ENCODE peak calls at places on chromosome 6, in seven cellular contexts. D, Z, X, J, M, Q and Y are unnamed samples.
A peak's percentile ranks its signal among the peaks of the same experiment; 100 is the strongest.

GRCh38 chr6:11236351-11236750 is 3.9 kb upstream of the NEDD9 start:
- DNase-seq in D (no peak), Z (no peak), X (no peak), J (no peak), M (no peak), Q (peak; percentile 26), Y (no peak)

GRCh38 chr6:75532521-75532920 is 38.9 kb upstream of the FILIP1 start:
- DNase-seq in D (no peak), Z (no peak), X (no peak), J (peak; percentile 19), M (no peak), Q (peak; percentile 53), Y (peak; percentile 6)

GRCh38 chr6:42819803-42820508 is 38.1 kb downstream of the BICRAL start:
- DNase-seq in D (no peak), Z (no peak), X (peak; percentile 23), J (no peak), M (no peak), Q (peak; percentile 54), Y (no peak)

GRCh38 chr6:130896249-130896648 is 69.0 kb downstream of the SMLR1 start:
- DNase-seq in D (no peak), Z (no peak), X (no peak), J (no peak), M (no peak), Q (no peak), Y (no peak)

GRCh38 chr6:124949706-124950105 is 12.5 kb upstream of the RNF217 start:
- DNase-seq in D (no peak), Z (no peak), X (no peak), J (no peak), M (no peak), Q (no peak), Y (no peak)

GRCh38 chr6:41805830-41806774 is 18.6 kb downstream of the TOMM6 start:
- DNase-seq in D (no peak), Z (no peak), X (no peak), J (no peak), M (no peak), Q (no peak), Y (no peak)

GRCh38 chr6:160005861-160006540 is 37.1 kb downstream of the IGF2R start:
- DNase-seq in D (no peak), Z (no peak), X (peak; percentile 68), J (no peak), M (peak; percentile 76), Q (peak; percentile 79), Y (no peak)

GRCh38 chr6:36422714-36423100 is 19.9 kb downstream of the PXT1 start:
- DNase-seq in D (no peak), Z (no peak), X (no peak), J (no peak), M (no peak), Q (no peak), Y (no peak)

GRCh38 chr6:10412948-10413849 is 1.7 kb downstream of the TFAP2A start:
- DNase-seq in D (no peak), Z (no peak), X (no peak), J (no peak), M (no peak), Q (peak; percentile 71), Y (no peak)

GRCh38 chr6:160032538-160032937 is 63.7 kb downstream of the IGF2R start:
- DNase-seq in D (no peak), Z (no peak), X (no peak), J (no peak), M (no peak), Q (no peak), Y (no peak)

GRCh38 chr6:106133040-106133439 is 46.9 kb downstream of the PRDM1 start:
- DNase-seq in D (no peak), Z (no peak), X (no peak), J (no peak), M (no peak), Q (no peak), Y (no peak)

GRCh38 chr6:82247634-82248232 is at the start of gene IBTK:
- DNase-seq in D (peak; percentile 85), Z (no peak), X (peak; percentile 95), J (peak; percentile 69), M (peak; percentile 95), Q (peak; percentile 98), Y (peak; percentile 79)

GRCh38 chr6:82249381-82250253 is 2.1 kb upstream of the IBTK start:
- DNase-seq in D (no peak), Z (no peak), X (no peak), J (no peak), M (no peak), Q (no peak), Y (no peak)

GRCh38 chr6:82246802-82247633 is 526 bp downstream of the IBTK start:
- DNase-seq in D (no peak), Z (no peak), X (peak; percentile 44), J (peak; percentile 9), M (no peak), Q (peak; percentile 64), Y (no peak)

GRCh38 chr6:82248233-82248735 is 740 bp upstream of the IBTK start:
- DNase-seq in D (no peak), Z (no peak), X (peak; percentile 48), J (peak; percentile 91), M (peak; percentile 78), Q (peak; percentile 66), Y (no peak)

DNA sequence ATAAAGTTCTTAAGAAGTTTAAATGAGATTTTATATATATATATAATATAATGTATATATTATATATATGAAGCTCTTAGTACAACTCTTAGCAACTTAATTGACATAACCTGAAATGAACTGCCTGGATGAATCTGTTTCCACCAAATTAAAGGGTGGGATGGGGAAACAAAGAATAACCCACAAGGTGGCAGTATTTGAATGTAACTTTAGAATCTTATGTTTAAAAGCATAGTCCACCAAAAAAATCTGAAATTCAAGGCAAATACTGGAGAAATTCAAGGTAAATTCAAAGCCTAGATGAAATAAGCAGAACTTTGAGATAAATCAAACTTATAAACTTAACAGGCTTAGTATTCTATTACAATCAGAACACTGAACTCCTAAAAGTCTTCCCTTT is 4.4 kb upstream of the IBTK start:
- DNase-seq in D (no peak), Z (no peak), X (peak; percentile 67), J (no peak), M (no peak), Q (peak; percentile 68), Y (no peak)
- TF ChIP-seq CTCF in D (peak; percentile 49), Z (peak; percentile 23), X (peak; percentile 20), J (peak; percentile 43), M (peak; percentile 41), Q (peak; percentile 37), Y (peak; percentile 28)

GRCh38 chr6:73556796-73557195 is 36.0 kb upstream of the EEF1A1 start:
- DNase-seq in D (no peak), Z (no peak), X (no peak), J (no peak), M (no peak), Q (no peak), Y (no peak)

GRCh38 chr6:73562557-73562956 is 41.7 kb upstream of the EEF1A1 start:
- DNase-seq in D (no peak), Z (no peak), X (no peak), J (no peak), M (no peak), Q (no peak), Y (no peak)

GRCh38 chr6:73560853-73561407 is 40.1 kb upstream of the EEF1A1 start:
- DNase-seq in D (no peak), Z (no peak), X (no peak), J (no peak), M (no peak), Q (no peak), Y (no peak)

GRCh38 chr6:73564578-73565345 is 43.9 kb upstream of the EEF1A1 start:
- DNase-seq in D (no peak), Z (no peak), X (no peak), J (no peak), M (no peak), Q (no peak), Y (no peak)

GRCh38 chr6:73558624-73559398 is 38.0 kb upstream of the EEF1A1 start:
- DNase-seq in D (no peak), Z (no peak), X (no peak), J (no peak), M (no peak), Q (no peak), Y (no peak)
- H3K4me3 ChIP-seq in D (no peak overlapping the region), Z (no peak overlapping the region), X (no peak overlapping the region), J (no peak overlapping the region), M (no peak overlapping the region), Q (no peak overlapping the region), Y (no peak overlapping the region)

DNA sequence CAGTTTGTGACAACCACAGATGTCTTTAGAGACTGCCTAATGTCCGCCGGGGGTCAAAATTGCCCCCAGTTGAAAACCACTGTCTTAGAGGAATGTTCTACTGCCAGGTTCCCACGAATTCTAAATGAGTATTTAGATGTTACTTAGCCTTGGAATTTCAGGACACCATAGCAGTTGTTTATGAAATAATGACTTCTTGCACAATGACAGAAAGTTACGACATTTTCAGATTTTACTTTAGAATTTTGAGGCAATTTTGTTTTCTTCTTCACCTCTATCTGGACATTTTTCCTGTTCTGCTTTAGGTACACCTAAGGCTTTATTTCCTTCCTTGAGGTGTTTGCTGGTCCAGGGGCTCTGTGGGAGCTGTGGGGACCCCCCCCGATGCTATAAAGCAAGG is 83.4 kb downstream of the CCDC170 start:
- DNase-seq in D (no peak), Z (no peak), X (no peak), J (no peak), M (no peak), Q (peak; percentile 7), Y (no peak)
- TF ChIP-seq CTCF in D (no peak), Z (no peak), X (no peak), J (no peak), M (no peak), Q (no peak), Y (no peak)

GRCh38 chr6:27897580-27898206 is 14.5 kb downstream of the OR2B2 start:
- DNase-seq in D (no peak), Z (no peak), X (no peak), J (no peak), M (no peak), Q (no peak), Y (no peak)

GRCh38 chr6:27899543-27899942 is 12.7 kb downstream of the OR2B2 start:
- DNase-seq in D (no peak), Z (no peak), X (no peak), J (no peak), M (no peak), Q (no peak), Y (no peak)

GRCh38 chr6:27902335-27903314 is 9.6 kb downstream of the OR2B2 start:
- DNase-seq in D (peak; percentile 84), Z (no peak), X (peak; percentile 88), J (no peak), M (peak; percentile 91), Q (peak; percentile 84), Y (peak; percentile 72)

GRCh38 chr6:27896398-27896796 is 15.8 kb downstream of the OR2B2 start:
- DNase-seq in D (no peak), Z (no peak), X (no peak), J (no peak), M (no peak), Q (no peak), Y (no peak)

GRCh38 chr6:27901801-27902200 is 10.4 kb downstream of the OR2B2 start:
- DNase-seq in D (no peak), Z (no peak), X (no peak), J (no peak), M (no peak), Q (no peak), Y (no peak)
- H3K4me3 ChIP-seq in D (no peak overlapping the region), Z (no peak overlapping the region), X (no peak overlapping the region), J (no peak overlapping the region), M (no peak overlapping the region), Q (no peak overlapping the region), Y (no peak overlapping the region)